ENCODE peak calls at places on chromosomes 6 and 20, in nine cellular contexts. One of them, this sample, is unnamed.

GRCh38 chr20:14986026-14986655 is 648.7 kb upstream of the FLRT3 start:
- DNase-seq in right cardiac atrium: no peak
- DNase-seq in H9: no peak
- DNase-seq in left lung: no peak
- DNase-seq in neural progenitor cell: no peak
- DNase-seq in adrenal gland: peak; percentile 39
- DNase-seq in HCT116: no peak
- DNase-seq in left ventricle myocardium inferior: no peak
- DNase-seq in mammary epithelial cell: peak; percentile 32
- DNase-seq in this sample: no peak

GRCh38 chr6:118968416-118968815 is 33.5 kb upstream of the MCM9 start:
- DNase-seq in right cardiac atrium: no peak
- DNase-seq in H9: no peak
- DNase-seq in left lung: no peak
- DNase-seq in neural progenitor cell: peak; percentile 44
- DNase-seq in adrenal gland: no peak
- DNase-seq in HCT116: peak; percentile 12
- DNase-seq in left ventricle myocardium inferior: no peak
- DNase-seq in mammary epithelial cell: peak; percentile 4
- DNase-seq in this sample: no peak

GRCh38 chr20:10674684-10675455 is 1.1 kb upstream of the JAG1 start:
- DNase-seq in right cardiac atrium: peak; percentile 93
- DNase-seq in H9: peak; percentile 84
- DNase-seq in left lung: peak; percentile 94
- DNase-seq in neural progenitor cell: peak; percentile 93
- DNase-seq in adrenal gland: peak; percentile 72
- DNase-seq in HCT116: peak; percentile 48
- DNase-seq in left ventricle myocardium inferior: peak; percentile 84
- DNase-seq in mammary epithelial cell: peak; percentile 69
- DNase-seq in this sample: no peak

GRCh38 chr6:122778961-122779671 is 400 bp upstream of the FABP7 start:
- DNase-seq in right cardiac atrium: no peak
- DNase-seq in H9: peak; percentile 84
- DNase-seq in left lung: no peak
- DNase-seq in neural progenitor cell: peak; percentile 90
- DNase-seq in adrenal gland: no peak
- DNase-seq in HCT116: no peak
- DNase-seq in left ventricle myocardium inferior: no peak
- DNase-seq in mammary epithelial cell: no peak
- DNase-seq in this sample: no peak

GRCh38 chr20:57288676-57289075 is 22.2 kb upstream of the BMP7 start:
- DNase-seq in right cardiac atrium: peak; percentile 25
- DNase-seq in H9: no peak
- DNase-seq in left lung: no peak
- DNase-seq in neural progenitor cell: no peak
- DNase-seq in adrenal gland: no peak
- DNase-seq in HCT116: no peak
- DNase-seq in left ventricle myocardium inferior: no peak
- DNase-seq in mammary epithelial cell: no peak
- DNase-seq in this sample: no peak

GRCh38 chr6:93679836-93680235 is 260.5 kb upstream of the EPHA7 start:
- DNase-seq in right cardiac atrium: no peak
- DNase-seq in H9: no peak
- DNase-seq in left lung: no peak
- DNase-seq in neural progenitor cell: no peak
- DNase-seq in adrenal gland: no peak
- DNase-seq in HCT116: no peak
- DNase-seq in left ventricle myocardium inferior: no peak
- DNase-seq in mammary epithelial cell: no peak
- DNase-seq in this sample: no peak

GRCh38 chr6:139472341-139473038 is 98.0 kb upstream of the CITED2 start:
- DNase-seq in right cardiac atrium: no peak
- DNase-seq in H9: no peak
- DNase-seq in left lung: no peak
- DNase-seq in neural progenitor cell: no peak
- DNase-seq in adrenal gland: no peak
- DNase-seq in HCT116: no peak
- DNase-seq in left ventricle myocardium inferior: no peak
- DNase-seq in mammary epithelial cell: no peak
- DNase-seq in this sample: no peak

GRCh38 chr6:108920751-108921150 is 72.5 kb downstream of the ARMC2 start:
- DNase-seq in right cardiac atrium: no peak
- DNase-seq in H9: peak; percentile 92
- DNase-seq in left lung: no peak
- DNase-seq in neural progenitor cell: no peak
- DNase-seq in adrenal gland: no peak
- DNase-seq in HCT116: no peak
- DNase-seq in left ventricle myocardium inferior: no peak
- DNase-seq in mammary epithelial cell: no peak
- DNase-seq in this sample: no peak

GRCh38 chr20:60105404-60105803 is 147.2 kb downstream of the CDH26 start:
- DNase-seq in right cardiac atrium: no peak
- DNase-seq in H9: no peak
- DNase-seq in left lung: no peak
- DNase-seq in neural progenitor cell: no peak
- DNase-seq in adrenal gland: no peak
- DNase-seq in HCT116: no peak
- DNase-seq in left ventricle myocardium inferior: no peak
- DNase-seq in mammary epithelial cell: no peak
- DNase-seq in this sample: no peak

GRCh38 chr20:11814276-11814675 is 103.4 kb upstream of the BTBD3 start:
- DNase-seq in right cardiac atrium: no peak
- DNase-seq in H9: no peak
- DNase-seq in left lung: no peak
- DNase-seq in neural progenitor cell: no peak
- DNase-seq in adrenal gland: no peak
- DNase-seq in HCT116: no peak
- DNase-seq in left ventricle myocardium inferior: no peak
- DNase-seq in mammary epithelial cell: peak; percentile 88
- DNase-seq in this sample: no peak

GRCh38 chr6:68649669-68650068 is 14.6 kb downstream of the ADGRB3 start:
- DNase-seq in right cardiac atrium: no peak
- DNase-seq in H9: no peak
- DNase-seq in left lung: no peak
- DNase-seq in neural progenitor cell: peak; percentile 49
- DNase-seq in adrenal gland: no peak
- DNase-seq in HCT116: no peak
- DNase-seq in left ventricle myocardium inferior: no peak
- DNase-seq in mammary epithelial cell: no peak
- DNase-seq in this sample: no peak

GRCh38 chr20:4369798-4370124 is 351.9 kb upstream of the PRND start:
- DNase-seq in right cardiac atrium: no peak
- DNase-seq in H9: no peak
- DNase-seq in left lung: no peak
- DNase-seq in neural progenitor cell: no peak
- DNase-seq in adrenal gland: no peak
- DNase-seq in HCT116: no peak
- DNase-seq in left ventricle myocardium inferior: no peak
- DNase-seq in mammary epithelial cell: no peak
- DNase-seq in this sample: no peak

GRCh38 chr6:150293423-150294280 is 75.2 kb upstream of the IYD start:
- DNase-seq in right cardiac atrium: no peak
- DNase-seq in H9: no peak
- DNase-seq in left lung: no peak
- DNase-seq in neural progenitor cell: no peak
- DNase-seq in adrenal gland: no peak
- DNase-seq in HCT116: peak; percentile 46
- DNase-seq in left ventricle myocardium inferior: no peak
- DNase-seq in mammary epithelial cell: peak; percentile 82
- DNase-seq in this sample: no peak

GRCh38 chr6:9851541-9852380 is 563.1 kb downstream of the TFAP2A start:
- DNase-seq in right cardiac atrium: no peak
- DNase-seq in H9: peak; percentile 88
- DNase-seq in left lung: no peak
- DNase-seq in neural progenitor cell: peak; percentile 29
- DNase-seq in adrenal gland: no peak
- DNase-seq in HCT116: peak; percentile 27
- DNase-seq in left ventricle myocardium inferior: no peak
- DNase-seq in mammary epithelial cell: peak; percentile 76
- DNase-seq in this sample: no peak

GRCh38 chr6:138107752-138108592 is 753 bp upstream of the PERP start:
- DNase-seq in right cardiac atrium: no peak
- DNase-seq in H9: peak; percentile 54
- DNase-seq in left lung: no peak
- DNase-seq in neural progenitor cell: peak; percentile 34
- DNase-seq in adrenal gland: no peak
- DNase-seq in HCT116: peak; percentile 57
- DNase-seq in left ventricle myocardium inferior: no peak
- DNase-seq in mammary epithelial cell: peak; percentile 55
- DNase-seq in this sample: no peak

GRCh38 chr6:117971637-117972036 is 64.6 kb downstream of the SLC35F1 start:
- DNase-seq in right cardiac atrium: no peak
- DNase-seq in H9: no peak
- DNase-seq in left lung: no peak
- DNase-seq in neural progenitor cell: no peak
- DNase-seq in adrenal gland: no peak
- DNase-seq in HCT116: no peak
- DNase-seq in left ventricle myocardium inferior: no peak
- DNase-seq in mammary epithelial cell: no peak
- DNase-seq in this sample: no peak

GRCh38 chr6:86682297-86682696 is 255.0 kb upstream of the HTR1E start:
- DNase-seq in right cardiac atrium: no peak
- DNase-seq in H9: no peak
- DNase-seq in left lung: no peak
- DNase-seq in neural progenitor cell: no peak
- DNase-seq in adrenal gland: no peak
- DNase-seq in HCT116: no peak
- DNase-seq in left ventricle myocardium inferior: no peak
- DNase-seq in mammary epithelial cell: no peak
- DNase-seq in this sample: no peak

GRCh38 chr20:59741073-59741472 is 136.7 kb downstream of the PHACTR3 start:
- DNase-seq in right cardiac atrium: no peak
- DNase-seq in H9: no peak
- DNase-seq in left lung: no peak
- DNase-seq in neural progenitor cell: no peak
- DNase-seq in adrenal gland: no peak
- DNase-seq in HCT116: no peak
- DNase-seq in left ventricle myocardium inferior: no peak
- DNase-seq in mammary epithelial cell: no peak
- DNase-seq in this sample: no peak

GRCh38 chr20:23228912-23229311 is 121.7 kb upstream of the NXT1 start:
- DNase-seq in right cardiac atrium: no peak
- DNase-seq in H9: no peak
- DNase-seq in left lung: no peak
- DNase-seq in neural progenitor cell: no peak
- DNase-seq in adrenal gland: no peak
- DNase-seq in HCT116: no peak
- DNase-seq in left ventricle myocardium inferior: no peak
- DNase-seq in mammary epithelial cell: peak; percentile 28
- DNase-seq in this sample: no peak

GRCh38 chr6:34514112-34514511 is 42.0 kb downstream of the SPDEF start:
- DNase-seq in right cardiac atrium: no peak
- DNase-seq in H9: no peak
- DNase-seq in left lung: no peak
- DNase-seq in neural progenitor cell: no peak
- DNase-seq in adrenal gland: no peak
- DNase-seq in HCT116: no peak
- DNase-seq in left ventricle myocardium inferior: peak; percentile 4
- DNase-seq in mammary epithelial cell: no peak
- DNase-seq in this sample: no peak

DNA sequence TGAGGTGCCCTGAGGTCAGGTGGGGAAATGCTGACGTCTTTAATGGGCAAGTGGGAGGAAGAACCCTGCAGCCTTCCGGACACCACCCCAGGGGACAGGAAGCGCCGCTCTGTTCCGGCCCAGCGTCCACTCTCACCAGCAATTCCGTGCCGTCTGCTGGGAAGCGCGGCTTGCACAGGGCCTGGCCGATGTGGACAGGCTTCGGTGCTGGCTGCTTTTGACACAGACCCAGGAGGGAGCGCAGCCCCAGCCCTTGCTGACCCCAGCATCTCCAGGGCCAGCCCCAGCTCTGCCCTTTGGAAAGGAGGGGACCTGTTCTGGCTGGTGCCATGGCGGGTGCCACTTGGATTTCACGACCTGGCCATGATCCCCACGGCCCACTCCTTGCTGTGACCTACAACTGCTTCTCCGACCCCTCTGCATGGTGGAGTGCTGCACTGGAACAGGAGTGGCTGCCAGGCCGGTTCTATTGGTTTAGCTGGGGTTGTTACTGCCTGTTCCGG is 123.2 kb downstream of the DLL1 start:
- DNase-seq in right cardiac atrium: peak; percentile 61
- DNase-seq in H9: no peak
- DNase-seq in left lung: peak; percentile 61
- DNase-seq in neural progenitor cell: no peak
- DNase-seq in adrenal gland: no peak
- DNase-seq in HCT116: no peak
- DNase-seq in left ventricle myocardium inferior: peak; percentile 32
- DNase-seq in mammary epithelial cell: no peak
- DNase-seq in this sample: no peak
- H3K9me3 ChIP-seq in right cardiac atrium: no peaks in the 10 kb centered on the region
- H3K9me3 ChIP-seq in H9: peaks cover 7% of the 10 kb centered on the region
- H3K9me3 ChIP-seq in left lung: no peaks in the 10 kb centered on the region
- H3K9me3 ChIP-seq in neural progenitor cell: no peaks in the 10 kb centered on the region
- H3K9me3 ChIP-seq in adrenal gland: no peaks in the 10 kb centered on the region
- H3K9me3 ChIP-seq in HCT116: no peaks in the 10 kb centered on the region
- H3K9me3 ChIP-seq in left ventricle myocardium inferior: no peaks in the 10 kb centered on the region
- H3K9me3 ChIP-seq in mammary epithelial cell: no peaks in the 10 kb centered on the region
- H3K9me3 ChIP-seq in this sample: no peaks in the 10 kb centered on the region

GRCh38 chr20:519999-520398 is 23.6 kb downstream of the CSNK2A1 start:
- DNase-seq in right cardiac atrium: no peak
- DNase-seq in H9: no peak
- DNase-seq in left lung: no peak
- DNase-seq in neural progenitor cell: no peak
- DNase-seq in adrenal gland: no peak
- DNase-seq in HCT116: no peak
- DNase-seq in left ventricle myocardium inferior: no peak
- DNase-seq in mammary epithelial cell: no peak
- DNase-seq in this sample: no peak
- H3K9me3 ChIP-seq in right cardiac atrium: no peaks in the 10 kb centered on the region
- H3K9me3 ChIP-seq in H9: no peaks in the 10 kb centered on the region
- H3K9me3 ChIP-seq in left lung: peaks cover 19% of the 10 kb centered on the region
- H3K9me3 ChIP-seq in neural progenitor cell: no peaks in the 10 kb centered on the region
- H3K9me3 ChIP-seq in adrenal gland: no peaks in the 10 kb centered on the region
- H3K9me3 ChIP-seq in HCT116: no peaks in the 10 kb centered on the region
- H3K9me3 ChIP-seq in left ventricle myocardium inferior: peaks cover 25% of the 10 kb centered on the region
- H3K9me3 ChIP-seq in mammary epithelial cell: no peaks in the 10 kb centered on the region
- H3K9me3 ChIP-seq in this sample: no peaks in the 10 kb centered on the region

GRCh38 chr20:9051508-9051907 is 17.4 kb upstream of the PLCB4 start:
- DNase-seq in right cardiac atrium: no peak
- DNase-seq in H9: no peak
- DNase-seq in left lung: no peak
- DNase-seq in neural progenitor cell: no peak
- DNase-seq in adrenal gland: peak; percentile 30
- DNase-seq in HCT116: peak; percentile 86
- DNase-seq in left ventricle myocardium inferior: no peak
- DNase-seq in mammary epithelial cell: peak; percentile 93
- DNase-seq in this sample: no peak
- H3K9me3 ChIP-seq in right cardiac atrium: no peaks in the 10 kb centered on the region
- H3K9me3 ChIP-seq in H9: no peaks in the 10 kb centered on the region
- H3K9me3 ChIP-seq in left lung: peaks cover 7% of the 10 kb centered on the region
- H3K9me3 ChIP-seq in neural progenitor cell: no peaks in the 10 kb centered on the region
- H3K9me3 ChIP-seq in adrenal gland: no peaks in the 10 kb centered on the region
- H3K9me3 ChIP-seq in HCT116: peaks cover 5% of the 10 kb centered on the region
- H3K9me3 ChIP-seq in left ventricle myocardium inferior: peaks cover 29% of the 10 kb centered on the region
- H3K9me3 ChIP-seq in mammary epithelial cell: peaks cover 2% of the 10 kb centered on the region
- H3K9me3 ChIP-seq in this sample: no peaks in the 10 kb centered on the region

DNA sequence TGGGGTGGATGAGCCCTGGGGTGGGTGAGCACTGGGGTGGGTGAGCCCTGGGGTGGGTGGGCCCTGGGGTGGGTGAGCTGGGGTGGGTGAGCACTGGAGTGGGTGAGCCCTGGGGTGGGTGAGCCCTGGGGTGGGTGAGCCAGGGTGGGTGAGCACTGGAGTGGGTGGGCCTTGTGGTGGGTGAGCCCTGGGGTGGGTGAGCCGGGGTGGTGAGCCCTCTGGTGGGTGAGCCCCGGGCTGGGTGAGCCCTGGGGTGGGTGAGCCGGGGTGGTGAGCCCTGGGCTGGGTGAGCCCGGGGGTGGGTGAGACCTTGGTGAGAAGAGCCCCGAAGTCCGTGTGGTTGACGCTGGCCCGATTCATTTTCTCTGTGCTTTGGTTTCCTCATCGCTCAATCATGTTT is 18.6 kb downstream of the SMOC2 start:
- DNase-seq in right cardiac atrium: no peak
- DNase-seq in H9: no peak
- DNase-seq in left lung: no peak
- DNase-seq in neural progenitor cell: no peak
- DNase-seq in adrenal gland: no peak
- DNase-seq in HCT116: no peak
- DNase-seq in left ventricle myocardium inferior: no peak
- DNase-seq in mammary epithelial cell: no peak
- DNase-seq in this sample: no peak
- H3K9me3 ChIP-seq in right cardiac atrium: no peaks in the 10 kb centered on the region
- H3K9me3 ChIP-seq in H9: no peaks in the 10 kb centered on the region
- H3K9me3 ChIP-seq in left lung: no peaks in the 10 kb centered on the region
- H3K9me3 ChIP-seq in neural progenitor cell: no peaks in the 10 kb centered on the region
- H3K9me3 ChIP-seq in adrenal gland: no peaks in the 10 kb centered on the region
- H3K9me3 ChIP-seq in HCT116: no peaks in the 10 kb centered on the region
- H3K9me3 ChIP-seq in left ventricle myocardium inferior: no peaks in the 10 kb centered on the region
- H3K9me3 ChIP-seq in mammary epithelial cell: peaks cover 20% of the 10 kb centered on the region
- H3K9me3 ChIP-seq in this sample: no peaks in the 10 kb centered on the region